ENCODE peak calls at places on chromosomes 5 and 9, in six cellular contexts. One of them, this sample, is unnamed.

GRCh38 chr9:115422932-115423440 is 305.0 kb upstream of the TNC start:
- DNase-seq in mammary epithelial cell: no peak
- DNase-seq in PC-3: no peak
- DNase-seq in CD4-positive, alpha-beta T cell: no peak
- DNase-seq in upper lobe of left lung: no peak
- DNase-seq in colonic mucosa: no peak
- DNase-seq in this sample: no peak

GRCh38 chr9:92138157-92138959 is 23.1 kb upstream of the SPTLC1 start:
- DNase-seq in PC-3: peak; percentile 72
- DNase-seq in mammary epithelial cell: peak; percentile 30
- DNase-seq in upper lobe of left lung: peak; percentile 68
- DNase-seq in colonic mucosa: peak; percentile 55
- DNase-seq in CD4-positive, alpha-beta T cell: peak; percentile 61
- DNase-seq in this sample: peak; percentile 73

GRCh38 chr5:149271717-149272558 is at the start of gene AFAP1L1:
- DNase-seq in colonic mucosa: peak; percentile 50
- DNase-seq in upper lobe of left lung: peak; percentile 65
- DNase-seq in PC-3: peak; percentile 80
- DNase-seq in CD4-positive, alpha-beta T cell: no peak
- DNase-seq in mammary epithelial cell: peak; percentile 44
- DNase-seq in this sample: peak; percentile 81

GRCh38 chr9:68805890-68806517 is 101.0 kb downstream of the PIP5K1B start:
- DNase-seq in PC-3: no peak
- DNase-seq in upper lobe of left lung: no peak
- DNase-seq in CD4-positive, alpha-beta T cell: no peak
- DNase-seq in colonic mucosa: no peak
- DNase-seq in mammary epithelial cell: no peak
- DNase-seq in this sample: no peak

GRCh38 chr9:81390802-81391456 is 298.4 kb downstream of the TLE1 start:
- DNase-seq in CD4-positive, alpha-beta T cell: no peak
- DNase-seq in PC-3: peak; percentile 35
- DNase-seq in mammary epithelial cell: peak; percentile 39
- DNase-seq in colonic mucosa: no peak
- DNase-seq in upper lobe of left lung: no peak
- DNase-seq in this sample: no peak

GRCh38 chr5:66821626-66822429 is 225.6 kb downstream of the MAST4 start:
- DNase-seq in upper lobe of left lung: peak; percentile 38
- DNase-seq in mammary epithelial cell: peak; percentile 8
- DNase-seq in colonic mucosa: no peak
- DNase-seq in CD4-positive, alpha-beta T cell: no peak
- DNase-seq in PC-3: no peak
- DNase-seq in this sample: no peak

GRCh38 chr5:141513627-141514329 is 24.9 kb downstream of the PCDHGC5 start:
- DNase-seq in colonic mucosa: peak; percentile 60
- DNase-seq in CD4-positive, alpha-beta T cell: peak; percentile 46
- DNase-seq in mammary epithelial cell: peak; percentile 89
- DNase-seq in PC-3: no peak
- DNase-seq in upper lobe of left lung: peak; percentile 70
- DNase-seq in this sample: peak; percentile 63

GRCh38 chr9:93089024-93089423 is 7.0 kb upstream of the CARD19 start:
- DNase-seq in PC-3: no peak
- DNase-seq in colonic mucosa: peak; percentile 15
- DNase-seq in upper lobe of left lung: no peak
- DNase-seq in CD4-positive, alpha-beta T cell: no peak
- DNase-seq in mammary epithelial cell: no peak
- DNase-seq in this sample: no peak

GRCh38 chr5:81207009-81207408 is 26.1 kb upstream of the CKMT2 start:
- DNase-seq in upper lobe of left lung: no peak
- DNase-seq in colonic mucosa: no peak
- DNase-seq in mammary epithelial cell: no peak
- DNase-seq in CD4-positive, alpha-beta T cell: no peak
- DNase-seq in PC-3: no peak
- DNase-seq in this sample: no peak

GRCh38 chr5:68287976-68288755 is 72.6 kb downstream of the PIK3R1 start:
- DNase-seq in mammary epithelial cell: peak; percentile 80
- DNase-seq in CD4-positive, alpha-beta T cell: peak; percentile 39
- DNase-seq in colonic mucosa: peak; percentile 74
- DNase-seq in PC-3: peak; percentile 28
- DNase-seq in upper lobe of left lung: peak; percentile 77
- DNase-seq in this sample: peak; percentile 48

GRCh38 chr9:98899399-98900056 is 44.2 kb upstream of the COL15A1 start:
- DNase-seq in CD4-positive, alpha-beta T cell: no peak
- DNase-seq in PC-3: peak; percentile 68
- DNase-seq in upper lobe of left lung: no peak
- DNase-seq in colonic mucosa: no peak
- DNase-seq in mammary epithelial cell: peak; percentile 55
- DNase-seq in this sample: no peak

GRCh38 chr5:110590187-110590586 is 136.3 kb downstream of the TMEM232 start:
- DNase-seq in PC-3: peak; percentile 52
- DNase-seq in colonic mucosa: no peak
- DNase-seq in CD4-positive, alpha-beta T cell: no peak
- DNase-seq in upper lobe of left lung: no peak
- DNase-seq in mammary epithelial cell: peak; percentile 5
- DNase-seq in this sample: peak; percentile 4

GRCh38 chr9:86795861-86796497 is 151.3 kb downstream of the GAS1 start:
- DNase-seq in colonic mucosa: no peak
- DNase-seq in upper lobe of left lung: no peak
- DNase-seq in PC-3: no peak
- DNase-seq in mammary epithelial cell: no peak
- DNase-seq in CD4-positive, alpha-beta T cell: no peak
- DNase-seq in this sample: no peak

GRCh38 chr9:91803143-91803940 is 146.7 kb downstream of the ROR2 start:
- DNase-seq in mammary epithelial cell: no peak
- DNase-seq in PC-3: no peak
- DNase-seq in colonic mucosa: no peak
- DNase-seq in upper lobe of left lung: no peak
- DNase-seq in CD4-positive, alpha-beta T cell: no peak
- DNase-seq in this sample: no peak

GRCh38 chr9:72383978-72384709 is 19.1 kb upstream of the ZFAND5 start:
- DNase-seq in mammary epithelial cell: peak; percentile 87
- DNase-seq in PC-3: peak; percentile 26
- DNase-seq in CD4-positive, alpha-beta T cell: no peak
- DNase-seq in colonic mucosa: no peak
- DNase-seq in upper lobe of left lung: no peak
- DNase-seq in this sample: peak; percentile 57

GRCh38 chr9:136160939-136161610 is 42.4 kb upstream of the TMEM250 start:
- DNase-seq in upper lobe of left lung: no peak
- DNase-seq in colonic mucosa: no peak
- DNase-seq in CD4-positive, alpha-beta T cell: no peak
- DNase-seq in mammary epithelial cell: no peak
- DNase-seq in PC-3: no peak
- DNase-seq in this sample: no peak

GRCh38 chr9:90124961-90125360 is 517.7 kb downstream of the DIRAS2 start:
- DNase-seq in mammary epithelial cell: no peak
- DNase-seq in colonic mucosa: no peak
- DNase-seq in CD4-positive, alpha-beta T cell: no peak
- DNase-seq in upper lobe of left lung: no peak
- DNase-seq in PC-3: no peak
- DNase-seq in this sample: no peak

GRCh38 chr5:113505181-113505580 is 8.3 kb upstream of the YTHDC2 start:
- DNase-seq in PC-3: peak; percentile 49
- DNase-seq in colonic mucosa: no peak
- DNase-seq in CD4-positive, alpha-beta T cell: no peak
- DNase-seq in upper lobe of left lung: no peak
- DNase-seq in mammary epithelial cell: peak; percentile 83
- DNase-seq in this sample: peak; percentile 49

GRCh38 chr5:122412966-122413365 is 100.9 kb downstream of the SNCAIP start:
- DNase-seq in colonic mucosa: no peak
- DNase-seq in PC-3: no peak
- DNase-seq in upper lobe of left lung: no peak
- DNase-seq in mammary epithelial cell: no peak
- DNase-seq in CD4-positive, alpha-beta T cell: no peak
- DNase-seq in this sample: no peak

GRCh38 chr5:134240421-134240962 is 14.6 kb upstream of the PPP2CA start:
- DNase-seq in mammary epithelial cell: peak; percentile 44
- DNase-seq in colonic mucosa: no peak
- DNase-seq in upper lobe of left lung: no peak
- DNase-seq in CD4-positive, alpha-beta T cell: no peak
- DNase-seq in PC-3: peak; percentile 48
- DNase-seq in this sample: no peak

GRCh38 chr5:135129307-135129706 is 95.3 kb upstream of the PITX1 start:
- DNase-seq in mammary epithelial cell: no peak
- DNase-seq in CD4-positive, alpha-beta T cell: no peak
- DNase-seq in PC-3: no peak
- DNase-seq in upper lobe of left lung: no peak
- DNase-seq in colonic mucosa: no peak
- DNase-seq in this sample: no peak

GRCh38 chr9:133733074-133733408 is 5.1 kb downstream of the SARDH start:
- DNase-seq in PC-3: no peak
- DNase-seq in colonic mucosa: no peak
- DNase-seq in upper lobe of left lung: no peak
- DNase-seq in CD4-positive, alpha-beta T cell: no peak
- DNase-seq in mammary epithelial cell: no peak
- DNase-seq in this sample: no peak
- TF ChIP-seq CTCF in PC-3: no peak
- TF ChIP-seq CTCF in colonic mucosa: no peak
- TF ChIP-seq CTCF in upper lobe of left lung: no peak
- TF ChIP-seq CTCF in CD4-positive, alpha-beta T cell: no peak
- TF ChIP-seq CTCF in mammary epithelial cell: no peak
- TF ChIP-seq CTCF in this sample: no peak

DNA sequence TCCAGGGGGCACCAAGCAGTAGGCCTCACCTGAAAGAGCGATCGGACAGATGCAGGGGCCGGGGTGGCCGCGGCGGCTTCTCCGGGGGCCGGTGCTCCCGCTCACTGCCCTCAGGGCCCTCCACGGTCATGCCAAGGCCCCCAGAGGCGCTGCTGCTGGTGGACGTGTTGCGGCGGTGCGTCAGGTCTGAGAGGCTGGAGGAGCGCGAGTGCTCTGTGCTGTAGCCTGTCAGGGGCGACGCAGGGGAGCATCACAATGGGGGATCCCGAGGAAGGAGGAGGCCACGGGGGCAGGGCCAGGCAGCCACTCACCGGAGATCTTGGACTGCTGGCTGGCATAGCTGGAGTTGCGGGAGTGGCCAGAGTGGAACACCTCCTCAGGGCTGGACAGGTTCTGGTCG is 7.7 kb upstream of the DPM2 start:
- DNase-seq in PC-3: no peak
- DNase-seq in upper lobe of left lung: no peak
- DNase-seq in CD4-positive, alpha-beta T cell: no peak
- DNase-seq in mammary epithelial cell: no peak
- DNase-seq in colonic mucosa: no peak
- DNase-seq in this sample: no peak
- H3K27ac ChIP-seq in PC-3: no peak overlapping the region
- H3K27ac ChIP-seq in upper lobe of left lung: no peak overlapping the region
- H3K27ac ChIP-seq in CD4-positive, alpha-beta T cell: no peak overlapping the region
- H3K27ac ChIP-seq in mammary epithelial cell: no peak overlapping the region
- H3K27ac ChIP-seq in colonic mucosa: no peak overlapping the region
- H3K27ac ChIP-seq in this sample: peak overlapping the region; percentile 50

GRCh38 chr9:96219615-96220257 is 82.2 kb downstream of the HSD17B3 start:
- DNase-seq in CD4-positive, alpha-beta T cell: peak; percentile 38
- DNase-seq in colonic mucosa: peak; percentile 39
- DNase-seq in PC-3: no peak
- DNase-seq in upper lobe of left lung: peak; percentile 50
- DNase-seq in mammary epithelial cell: peak; percentile 15
- DNase-seq in this sample: peak; percentile 48
- TF ChIP-seq CTCF in CD4-positive, alpha-beta T cell: peak; percentile 70
- TF ChIP-seq CTCF in colonic mucosa: peak; percentile 47
- TF ChIP-seq CTCF in PC-3: peak; percentile 47
- TF ChIP-seq CTCF in upper lobe of left lung: peak; percentile 63
- TF ChIP-seq CTCF in mammary epithelial cell: peak; percentile 70
- TF ChIP-seq CTCF in this sample: peak; percentile 82

GRCh38 chr5:79133121-79133656 is 21.6 kb downstream of the BHMT start:
- DNase-seq in mammary epithelial cell: peak; percentile 13
- DNase-seq in colonic mucosa: no peak
- DNase-seq in CD4-positive, alpha-beta T cell: no peak
- DNase-seq in upper lobe of left lung: no peak
- DNase-seq in PC-3: peak; percentile 72
- DNase-seq in this sample: no peak
- H3K27ac ChIP-seq in mammary epithelial cell: no peak overlapping the region
- H3K27ac ChIP-seq in colonic mucosa: no peak overlapping the region
- H3K27ac ChIP-seq in CD4-positive, alpha-beta T cell: no peak overlapping the region
- H3K27ac ChIP-seq in upper lobe of left lung: no peak overlapping the region
- H3K27ac ChIP-seq in PC-3: peak overlapping the region; percentile 34
- H3K27ac ChIP-seq in this sample: no peak overlapping the region

GRCh38 chr9:113456235-113456634 is 7.3 kb upstream of the RGS3 start:
- DNase-seq in PC-3: no peak
- DNase-seq in colonic mucosa: no peak
- DNase-seq in upper lobe of left lung: no peak
- DNase-seq in CD4-positive, alpha-beta T cell: no peak
- DNase-seq in mammary epithelial cell: no peak
- DNase-seq in this sample: no peak

GRCh38 chr9:113452206-113452605 is 11.3 kb upstream of the RGS3 start:
- DNase-seq in CD4-positive, alpha-beta T cell: no peak
- DNase-seq in mammary epithelial cell: no peak
- DNase-seq in colonic mucosa: no peak
- DNase-seq in PC-3: no peak
- DNase-seq in upper lobe of left lung: no peak
- DNase-seq in this sample: no peak

DNA sequence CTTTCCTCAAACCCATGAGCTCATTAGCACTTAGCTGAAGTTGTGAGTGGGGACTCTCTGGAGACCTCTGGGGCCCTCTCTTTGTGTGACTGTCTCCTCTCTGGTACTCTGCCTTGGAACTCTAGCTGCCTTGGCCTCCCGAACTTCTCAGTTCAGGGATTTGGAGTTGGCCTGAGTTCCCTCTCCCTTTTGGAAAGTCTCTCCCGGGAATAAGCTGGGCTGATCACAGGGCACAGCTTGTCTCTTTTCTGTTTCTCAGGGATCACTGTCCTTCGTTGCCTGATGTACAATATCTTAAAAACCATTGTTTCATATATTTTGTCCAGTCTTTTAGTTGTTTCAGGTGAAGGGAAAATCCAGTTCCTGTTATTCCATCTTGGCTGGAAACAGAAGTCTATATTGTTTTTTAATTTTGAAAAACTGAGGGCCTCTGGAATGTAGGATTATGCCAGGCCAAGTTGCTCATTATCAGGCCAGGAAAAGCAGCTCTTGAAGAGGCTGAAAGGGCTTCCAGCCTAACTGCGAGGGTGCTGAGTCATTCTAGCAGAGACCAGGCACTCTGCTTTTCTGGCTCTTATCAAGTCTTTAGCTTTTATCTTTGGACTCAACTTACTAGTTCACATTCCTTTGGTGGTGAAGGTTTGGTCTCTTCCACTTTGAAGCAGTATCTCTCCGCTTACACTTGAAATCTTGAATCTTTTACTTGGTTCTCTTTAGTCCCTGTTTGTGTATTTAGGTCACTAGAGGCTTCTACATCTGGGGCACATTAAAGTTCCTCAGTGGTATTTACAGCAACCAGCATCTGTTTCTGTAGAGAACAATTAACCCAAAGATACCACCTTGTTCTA is 8.4 kb upstream of the RGS3 start:
- DNase-seq in PC-3: peak; percentile 39
- DNase-seq in CD4-positive, alpha-beta T cell: no peak
- DNase-seq in colonic mucosa: no peak
- DNase-seq in upper lobe of left lung: peak; percentile 76
- DNase-seq in mammary epithelial cell: peak; percentile 40
- DNase-seq in this sample: no peak
- TF ChIP-seq CTCF in PC-3: no peak
- TF ChIP-seq CTCF in CD4-positive, alpha-beta T cell: no peak
- TF ChIP-seq CTCF in colonic mucosa: no peak
- TF ChIP-seq CTCF in upper lobe of left lung: no peak
- TF ChIP-seq CTCF in mammary epithelial cell: no peak
- TF ChIP-seq CTCF in this sample: no peak

GRCh38 chr9:17422994-17423680 is 155.7 kb upstream of the SH3GL2 start:
- DNase-seq in colonic mucosa: peak; percentile 24
- DNase-seq in upper lobe of left lung: peak; percentile 62
- DNase-seq in PC-3: peak; percentile 37
- DNase-seq in CD4-positive, alpha-beta T cell: no peak
- DNase-seq in mammary epithelial cell: no peak
- DNase-seq in this sample: no peak

GRCh38 chr9:17425379-17425778 is 153.5 kb upstream of the SH3GL2 start:
- DNase-seq in mammary epithelial cell: no peak
- DNase-seq in colonic mucosa: no peak
- DNase-seq in PC-3: no peak
- DNase-seq in upper lobe of left lung: no peak
- DNase-seq in CD4-positive, alpha-beta T cell: no peak
- DNase-seq in this sample: no peak

GRCh38 chr9:17423681-17424011 is 155.2 kb upstream of the SH3GL2 start:
- DNase-seq in colonic mucosa: no peak
- DNase-seq in CD4-positive, alpha-beta T cell: no peak
- DNase-seq in mammary epithelial cell: no peak
- DNase-seq in PC-3: no peak
- DNase-seq in upper lobe of left lung: no peak
- DNase-seq in this sample: no peak
- H3K27ac ChIP-seq in colonic mucosa: no peak overlapping the region
- H3K27ac ChIP-seq in CD4-positive, alpha-beta T cell: no peak overlapping the region
- H3K27ac ChIP-seq in mammary epithelial cell: no peak overlapping the region
- H3K27ac ChIP-seq in PC-3: no peak overlapping the region
- H3K27ac ChIP-seq in upper lobe of left lung: no peak overlapping the region
- H3K27ac ChIP-seq in this sample: no peak overlapping the region